ENCODE peak calls at places on chromosomes 6 and 20, in six cellular contexts. B, W, M, K, F and O are unnamed samples.

GRCh38 chr20:45445805-45446562 is 23.6 kb upstream of the WFDC2 start:
- DNase-seq in W (peak), B (no peak), F (peak), M (no peak), K (peak), O (peak)

GRCh38 chr6:7846971-7847818 is 63.4 kb downstream of the TXNDC5 start:
- DNase-seq in W (peak), M (no peak), F (peak), K (no peak), B (no peak), O (no peak)

GRCh38 chr6:170087946-170088348 is 202.9 kb downstream of the DLL1 start:
- DNase-seq in F (no peak), M (peak), K (no peak), B (peak), W (no peak), O (no peak)

GRCh38 chr6:26126394-26127221 is 39.4 kb downstream of the HFE start:
- DNase-seq in B (no peak), M (no peak), W (peak), K (no peak), F (no peak), O (peak)

GRCh38 chr6:51684038-51684437 is 403.4 kb downstream of the PKHD1 start:
- DNase-seq in F (no peak), B (no peak), W (peak), M (no peak), K (no peak), O (no peak)

GRCh38 chr20:46347831-46348230 is 39.5 kb upstream of the CDH22 start:
- DNase-seq in W (no peak), K (no peak), M (no peak), F (no peak), B (no peak), O (no peak)

GRCh38 chr6:70163795-70164194 is 139.1 kb downstream of the COL9A1 start:
- DNase-seq in F (no peak), B (no peak), K (no peak), M (no peak), W (no peak), O (no peak)

GRCh38 chr20:24892522-24892921 is 56.5 kb upstream of the CST7 start:
- DNase-seq in K (no peak), M (no peak), W (no peak), F (no peak), B (no peak), O (no peak)

GRCh38 chr6:12150812-12151432 is 138.8 kb downstream of the HIVEP1 start:
- DNase-seq in F (no peak), M (no peak), W (peak), B (no peak), K (peak), O (peak)

GRCh38 chr6:27830212-27830664 is 82.0 kb downstream of the OR2B2 start:
- DNase-seq in B (no peak), K (no peak), W (peak), M (no peak), F (no peak), O (peak)

GRCh38 chr6:29964904-29965872 is 22.9 kb downstream of the HLA-A start:
- DNase-seq in W (peak), M (peak), F (peak), B (peak), K (peak), O (peak)

GRCh38 chr20:18533491-18533890 is 25.8 kb downstream of the SEC23B start:
- DNase-seq in K (peak), B (no peak), W (no peak), M (no peak), F (no peak), O (no peak)

GRCh38 chr20:41149679-41150131 is 12.4 kb downstream of the PLCG1 start:
- DNase-seq in B (no peak), W (peak), K (peak), F (no peak), M (no peak), O (peak)